ENCODE peak calls at places on chromosome 5, in seven cellular contexts. One of them, this sample, is unnamed.

GRCh38 chr5:74672215-74672877 is 12.7 kb upstream of the HEXB start:
- DNase-seq in aorta: no peak
- DNase-seq in uterus: no peak
- DNase-seq in GM06990: no peak
- DNase-seq in CD4-positive, alpha-beta memory T cell: no peak
- DNase-seq in sigmoid colon: no peak
- DNase-seq in cardiac fibroblast: no peak
- DNase-seq in this sample: no peak

GRCh38 chr5:65927497-65928340 is 1.3 kb downstream of the ERBIN start:
- DNase-seq in aorta: no peak
- DNase-seq in uterus: no peak
- DNase-seq in GM06990: peak
- DNase-seq in CD4-positive, alpha-beta memory T cell: peak
- DNase-seq in sigmoid colon: no peak
- DNase-seq in cardiac fibroblast: peak
- DNase-seq in this sample: peak

GRCh38 chr5:147601652-147602051 is 91.8 kb upstream of the DPYSL3 start:
- DNase-seq in aorta: no peak
- DNase-seq in uterus: no peak
- DNase-seq in GM06990: no peak
- DNase-seq in CD4-positive, alpha-beta memory T cell: no peak
- DNase-seq in sigmoid colon: no peak
- DNase-seq in cardiac fibroblast: no peak
- DNase-seq in this sample: no peak

GRCh38 chr5:147446528-147446927 is 63.3 kb downstream of the DPYSL3 start:
- DNase-seq in aorta: no peak
- DNase-seq in uterus: no peak
- DNase-seq in GM06990: no peak
- DNase-seq in CD4-positive, alpha-beta memory T cell: no peak
- DNase-seq in sigmoid colon: peak
- DNase-seq in cardiac fibroblast: peak
- DNase-seq in this sample: no peak

GRCh38 chr5:36152324-36153298 is 700 bp downstream of the SKP2 start:
- DNase-seq in aorta: no peak
- DNase-seq in uterus: no peak
- DNase-seq in GM06990: no peak
- DNase-seq in CD4-positive, alpha-beta memory T cell: peak
- DNase-seq in sigmoid colon: no peak
- DNase-seq in cardiac fibroblast: peak
- DNase-seq in this sample: no peak

GRCh38 chr5:137743031-137743640 is 7.2 kb upstream of the KLHL3 start:
- DNase-seq in aorta: no peak
- DNase-seq in uterus: peak
- DNase-seq in GM06990: no peak
- DNase-seq in CD4-positive, alpha-beta memory T cell: peak
- DNase-seq in sigmoid colon: peak
- DNase-seq in cardiac fibroblast: peak
- DNase-seq in this sample: no peak

GRCh38 chr5:89309268-89309667 is 426.3 kb upstream of the MEF2C start:
- DNase-seq in aorta: no peak
- DNase-seq in uterus: no peak
- DNase-seq in GM06990: peak
- DNase-seq in CD4-positive, alpha-beta memory T cell: no peak
- DNase-seq in sigmoid colon: no peak
- DNase-seq in cardiac fibroblast: no peak
- DNase-seq in this sample: no peak

GRCh38 chr5:149325166-149325735 is 20.0 kb upstream of the GRPEL2 start:
- DNase-seq in aorta: no peak
- DNase-seq in uterus: no peak
- DNase-seq in GM06990: no peak
- DNase-seq in CD4-positive, alpha-beta memory T cell: no peak
- DNase-seq in sigmoid colon: no peak
- DNase-seq in cardiac fibroblast: peak
- DNase-seq in this sample: no peak

GRCh38 chr5:12250454-12250853 is 346.2 kb upstream of the CTNND2 start:
- DNase-seq in aorta: no peak
- DNase-seq in uterus: no peak
- DNase-seq in GM06990: no peak
- DNase-seq in CD4-positive, alpha-beta memory T cell: no peak
- DNase-seq in sigmoid colon: no peak
- DNase-seq in cardiac fibroblast: no peak
- DNase-seq in this sample: no peak

GRCh38 chr5:138975098-138975847 is 100.1 kb upstream of the LRRTM2 start:
- DNase-seq in aorta: no peak
- DNase-seq in uterus: peak
- DNase-seq in GM06990: peak
- DNase-seq in CD4-positive, alpha-beta memory T cell: no peak
- DNase-seq in sigmoid colon: peak
- DNase-seq in cardiac fibroblast: peak
- DNase-seq in this sample: peak

GRCh38 chr5:53820119-53820801 is 259.8 kb downstream of the NDUFS4 start:
- DNase-seq in aorta: no peak
- DNase-seq in uterus: no peak
- DNase-seq in GM06990: peak
- DNase-seq in CD4-positive, alpha-beta memory T cell: no peak
- DNase-seq in sigmoid colon: no peak
- DNase-seq in cardiac fibroblast: no peak
- DNase-seq in this sample: no peak

GRCh38 chr5:131366428-131366827 is 102.6 kb downstream of the CDC42SE2 start:
- DNase-seq in aorta: no peak
- DNase-seq in uterus: no peak
- DNase-seq in GM06990: no peak
- DNase-seq in CD4-positive, alpha-beta memory T cell: no peak
- DNase-seq in sigmoid colon: no peak
- DNase-seq in cardiac fibroblast: no peak
- DNase-seq in this sample: no peak

GRCh38 chr5:39619161-39619818 is 194.5 kb upstream of the DAB2 start:
- DNase-seq in aorta: no peak
- DNase-seq in uterus: no peak
- DNase-seq in GM06990: no peak
- DNase-seq in CD4-positive, alpha-beta memory T cell: no peak
- DNase-seq in sigmoid colon: no peak
- DNase-seq in cardiac fibroblast: no peak
- DNase-seq in this sample: no peak

GRCh38 chr5:45796959-45797553 is 100.9 kb upstream of the HCN1 start:
- DNase-seq in aorta: no peak
- DNase-seq in uterus: no peak
- DNase-seq in GM06990: no peak
- DNase-seq in CD4-positive, alpha-beta memory T cell: no peak
- DNase-seq in sigmoid colon: no peak
- DNase-seq in cardiac fibroblast: no peak
- DNase-seq in this sample: no peak

GRCh38 chr5:126335871-126336270 is 87.3 kb upstream of the GRAMD2B start:
- DNase-seq in aorta: no peak
- DNase-seq in uterus: no peak
- DNase-seq in GM06990: no peak
- DNase-seq in CD4-positive, alpha-beta memory T cell: no peak
- DNase-seq in sigmoid colon: no peak
- DNase-seq in cardiac fibroblast: peak
- DNase-seq in this sample: peak

GRCh38 chr5:56148453-56148971 is 84.6 kb downstream of the ANKRD55 start:
- DNase-seq in aorta: no peak
- DNase-seq in uterus: no peak
- DNase-seq in GM06990: peak
- DNase-seq in CD4-positive, alpha-beta memory T cell: peak
- DNase-seq in sigmoid colon: no peak
- DNase-seq in cardiac fibroblast: no peak
- DNase-seq in this sample: no peak

GRCh38 chr5:156256644-156257043 is 70.3 kb upstream of the SGCD start:
- DNase-seq in aorta: no peak
- DNase-seq in uterus: no peak
- DNase-seq in GM06990: no peak
- DNase-seq in CD4-positive, alpha-beta memory T cell: no peak
- DNase-seq in sigmoid colon: no peak
- DNase-seq in cardiac fibroblast: no peak
- DNase-seq in this sample: no peak

GRCh38 chr5:143376911-143377838 is 26.3 kb downstream of the NR3C1 start:
- DNase-seq in aorta: no peak
- DNase-seq in uterus: no peak
- DNase-seq in GM06990: no peak
- DNase-seq in CD4-positive, alpha-beta memory T cell: no peak
- DNase-seq in sigmoid colon: no peak
- DNase-seq in cardiac fibroblast: peak
- DNase-seq in this sample: no peak

GRCh38 chr5:95923918-95924559 is 37.6 kb downstream of the ELL2 start:
- DNase-seq in aorta: no peak
- DNase-seq in uterus: no peak
- DNase-seq in GM06990: peak
- DNase-seq in CD4-positive, alpha-beta memory T cell: no peak
- DNase-seq in sigmoid colon: no peak
- DNase-seq in cardiac fibroblast: no peak
- DNase-seq in this sample: no peak

GRCh38 chr5:115640274-115640673 is 14.4 kb upstream of the TMED7 start:
- DNase-seq in aorta: no peak
- DNase-seq in uterus: no peak
- DNase-seq in GM06990: no peak
- DNase-seq in CD4-positive, alpha-beta memory T cell: no peak
- DNase-seq in sigmoid colon: no peak
- DNase-seq in cardiac fibroblast: no peak
- DNase-seq in this sample: no peak

GRCh38 chr5:147854894-147855773 is 23.4 kb upstream of the SCGB3A2 start:
- DNase-seq in aorta: no peak
- DNase-seq in uterus: no peak
- DNase-seq in GM06990: no peak
- DNase-seq in CD4-positive, alpha-beta memory T cell: no peak
- DNase-seq in sigmoid colon: no peak
- DNase-seq in cardiac fibroblast: no peak
- DNase-seq in this sample: no peak

DNA sequence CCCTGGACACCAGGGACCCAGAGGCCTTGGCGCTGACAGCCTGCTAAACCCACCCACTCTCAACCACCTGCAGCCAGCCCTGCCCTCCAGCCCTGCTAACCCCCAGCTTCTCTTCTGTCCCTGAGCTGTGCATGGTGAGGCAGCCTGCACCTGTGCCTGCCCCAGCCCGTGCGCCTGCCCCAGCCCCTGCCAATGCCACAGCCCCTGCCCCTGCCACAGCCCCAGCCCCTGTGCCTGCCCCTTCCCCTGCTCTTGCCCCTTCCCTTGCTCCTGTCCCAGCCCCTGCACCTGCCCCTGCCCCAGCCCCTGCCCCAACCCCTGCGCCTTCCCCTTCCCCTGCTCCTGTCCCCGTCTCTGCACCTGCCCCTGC is 43.3 kb upstream of the IRX4 start:
- DNase-seq in aorta: no peak
- DNase-seq in uterus: no peak
- DNase-seq in GM06990: no peak
- DNase-seq in CD4-positive, alpha-beta memory T cell: no peak
- DNase-seq in sigmoid colon: no peak
- DNase-seq in cardiac fibroblast: no peak
- DNase-seq in this sample: no peak
- H3K4me3 ChIP-seq in aorta: no peak
- H3K4me3 ChIP-seq in uterus: no peak
- H3K4me3 ChIP-seq in GM06990: no peak
- H3K4me3 ChIP-seq in CD4-positive, alpha-beta memory T cell: no peak
- H3K4me3 ChIP-seq in sigmoid colon: no peak
- H3K4me3 ChIP-seq in cardiac fibroblast: no peak
- H3K4me3 ChIP-seq in this sample: no peak

DNA sequence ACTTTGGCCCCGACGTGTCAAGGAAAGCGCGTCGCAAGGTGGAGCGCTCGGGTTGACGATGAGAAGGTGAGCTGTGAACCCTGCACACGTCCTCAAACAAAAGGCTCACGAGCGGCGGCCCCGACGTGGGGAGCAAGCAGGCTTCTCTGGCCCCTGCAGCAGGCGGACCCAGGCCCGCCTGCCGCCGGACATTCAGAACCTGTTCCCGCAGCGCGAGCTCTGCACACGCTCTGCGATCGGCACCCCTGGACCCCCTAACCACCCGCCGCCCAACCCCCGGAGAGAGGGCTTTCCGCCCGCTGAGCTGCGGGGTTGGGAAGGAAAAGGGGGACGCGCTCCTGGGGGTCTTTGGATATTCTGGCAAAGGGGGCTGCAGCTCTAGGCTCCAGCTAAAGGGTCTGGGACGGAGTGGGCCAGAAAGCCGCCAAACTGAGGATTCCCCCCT is 1.2 kb downstream of the FBN2 start:
- DNase-seq in aorta: no peak
- DNase-seq in uterus: no peak
- DNase-seq in GM06990: peak
- DNase-seq in CD4-positive, alpha-beta memory T cell: no peak
- DNase-seq in sigmoid colon: no peak
- DNase-seq in cardiac fibroblast: peak
- DNase-seq in this sample: no peak
- H3K4me3 ChIP-seq in aorta: no peak
- H3K4me3 ChIP-seq in uterus: peak
- H3K4me3 ChIP-seq in GM06990: peak
- H3K4me3 ChIP-seq in CD4-positive, alpha-beta memory T cell: no peak
- H3K4me3 ChIP-seq in sigmoid colon: peak
- H3K4me3 ChIP-seq in cardiac fibroblast: peak
- H3K4me3 ChIP-seq in this sample: peak

DNA sequence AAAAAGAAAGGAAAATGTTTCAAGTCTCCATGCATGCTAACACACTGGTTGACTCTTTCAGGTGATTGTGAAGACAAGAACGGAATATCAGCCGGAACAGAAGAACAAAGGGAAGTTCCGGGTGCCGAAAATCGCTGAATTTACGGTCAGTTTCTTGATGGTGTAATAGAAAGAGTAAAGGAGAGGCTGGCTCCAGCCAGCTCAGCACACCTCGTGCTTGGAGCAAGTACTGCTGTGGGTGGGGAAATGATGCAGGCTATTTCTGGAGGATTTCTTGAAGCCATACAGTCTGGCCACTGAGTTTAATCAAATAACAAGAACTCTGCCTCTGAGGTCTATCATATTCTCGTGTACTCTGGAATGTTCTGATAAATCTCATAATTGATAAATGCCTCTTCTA is 18.7 kb downstream of the NSG2 start:
- DNase-seq in aorta: no peak
- DNase-seq in uterus: no peak
- DNase-seq in GM06990: no peak
- DNase-seq in CD4-positive, alpha-beta memory T cell: no peak
- DNase-seq in sigmoid colon: no peak
- DNase-seq in cardiac fibroblast: no peak
- DNase-seq in this sample: no peak
- H3K4me3 ChIP-seq in aorta: no peak
- H3K4me3 ChIP-seq in uterus: no peak
- H3K4me3 ChIP-seq in GM06990: no peak
- H3K4me3 ChIP-seq in CD4-positive, alpha-beta memory T cell: no peak
- H3K4me3 ChIP-seq in sigmoid colon: no peak
- H3K4me3 ChIP-seq in cardiac fibroblast: no peak
- H3K4me3 ChIP-seq in this sample: no peak

GRCh38 chr5:169649486-169649885 is 12.4 kb downstream of the DOCK2 start:
- DNase-seq in aorta: no peak
- DNase-seq in uterus: no peak
- DNase-seq in GM06990: peak
- DNase-seq in CD4-positive, alpha-beta memory T cell: peak
- DNase-seq in sigmoid colon: no peak
- DNase-seq in cardiac fibroblast: no peak
- DNase-seq in this sample: no peak

GRCh38 chr5:169651526-169651925 is 14.5 kb downstream of the DOCK2 start:
- DNase-seq in aorta: no peak
- DNase-seq in uterus: no peak
- DNase-seq in GM06990: peak
- DNase-seq in CD4-positive, alpha-beta memory T cell: no peak
- DNase-seq in sigmoid colon: no peak
- DNase-seq in cardiac fibroblast: peak
- DNase-seq in this sample: peak

GRCh38 chr5:169652057-169652456 is 15.0 kb downstream of the DOCK2 start:
- DNase-seq in aorta: no peak
- DNase-seq in uterus: no peak
- DNase-seq in GM06990: no peak
- DNase-seq in CD4-positive, alpha-beta memory T cell: no peak
- DNase-seq in sigmoid colon: no peak
- DNase-seq in cardiac fibroblast: no peak
- DNase-seq in this sample: no peak

GRCh38 chr5:169648725-169649124 is 11.7 kb downstream of the DOCK2 start:
- DNase-seq in aorta: no peak
- DNase-seq in uterus: no peak
- DNase-seq in GM06990: no peak
- DNase-seq in CD4-positive, alpha-beta memory T cell: no peak
- DNase-seq in sigmoid colon: no peak
- DNase-seq in cardiac fibroblast: peak
- DNase-seq in this sample: peak

GRCh38 chr5:169650701-169651331 is 13.7 kb downstream of the DOCK2 start:
- DNase-seq in aorta: no peak
- DNase-seq in uterus: no peak
- DNase-seq in GM06990: peak
- DNase-seq in CD4-positive, alpha-beta memory T cell: peak
- DNase-seq in sigmoid colon: no peak
- DNase-seq in cardiac fibroblast: peak
- DNase-seq in this sample: peak
- H3K4me3 ChIP-seq in aorta: no peak
- H3K4me3 ChIP-seq in uterus: no peak
- H3K4me3 ChIP-seq in GM06990: peak
- H3K4me3 ChIP-seq in CD4-positive, alpha-beta memory T cell: peak
- H3K4me3 ChIP-seq in sigmoid colon: no peak
- H3K4me3 ChIP-seq in cardiac fibroblast: no peak
- H3K4me3 ChIP-seq in this sample: no peak

This sample was measured in skeletal muscle cell.